ENCODE peak calls at places on chromosomes 1 and 21, in ten cellular contexts. N is SK-N-SH, X is A549, D is cardiac muscle cell, M is IMR-90, P is BE2C, J is GM23248, H is colonic mucosa, I is Panc1, C is psoas muscle. Z is an unnamed sample. For H3K4me1, the result is how much of the 10 kb centered on the place peaks cover.

GRCh38 chr1:44417351-44418021 is 12.4 kb downstream of the RNF220 start:
- DNase-seq in N (peak), I (no peak), C (no peak), P (peak), J (peak), D (peak), H (no peak), X (no peak), M (no peak), Z (no peak)

GRCh38 chr1:3545363-3546047 is 65.8 kb downstream of the MEGF6 start:
- DNase-seq in M (peak), H (no peak), N (peak), I (no peak), P (no peak), J (no peak), D (peak), C (no peak), X (no peak), Z (no peak)

GRCh38 chr1:185156321-185156853 is 366 bp downstream of the TRMT1L start:
- DNase-seq in N (no peak), C (no peak), H (no peak), J (peak), I (no peak), P (no peak), D (no peak), X (no peak), M (no peak), Z (no peak)

GRCh38 chr1:8739377-8739776 is 78.1 kb downstream of the RERE start:
- DNase-seq in M (no peak), P (no peak), N (no peak), D (no peak), J (no peak), H (no peak), C (no peak), X (peak), I (no peak), Z (no peak)

GRCh38 chr1:218347316-218347712 is 2.2 kb downstream of the TGFB2 start:
- DNase-seq in M (peak), N (no peak), D (peak), C (no peak), J (peak), I (no peak), X (peak), P (no peak), H (no peak), Z (peak)

GRCh38 chr1:39332291-39332690 is 127.8 kb downstream of the MACF1 start:
- DNase-seq in P (peak), D (no peak), I (no peak), H (no peak), C (no peak), M (peak), N (no peak), X (no peak), J (peak), Z (no peak)

GRCh38 chr21:33871171-33871570 is 44.4 kb downstream of the ATP5PO start:
- DNase-seq in C (no peak), N (no peak), P (no peak), J (no peak), M (peak), D (peak), H (no peak), I (no peak), X (no peak), Z (no peak)

GRCh38 chr1:235127774-235128452 is 724 bp downstream of the TOMM20 start:
- DNase-seq in J (peak), I (no peak), C (no peak), X (no peak), H (no peak), N (no peak), D (peak), M (no peak), P (no peak), Z (no peak)

GRCh38 chr1:99277066-99277465 is 12.8 kb downstream of the PLPPR4 start:
- DNase-seq in X (no peak), N (no peak), M (no peak), P (no peak), C (no peak), I (no peak), H (no peak), D (no peak), J (no peak), Z (no peak)

GRCh38 chr1:163076446-163076845 is 7.3 kb downstream of the RGS4 start:
- DNase-seq in X (no peak), I (no peak), M (peak), J (no peak), P (no peak), N (no peak), D (no peak), C (no peak), H (no peak), Z (no peak)

GRCh38 chr1:200302192-200302892 is 107.5 kb downstream of the ZNF281 start:
- DNase-seq in M (peak), P (no peak), X (peak), N (peak), H (peak), J (peak), C (no peak), D (peak), I (no peak), Z (peak)

GRCh38 chr1:117321680-117322609 is 45.3 kb upstream of the MAN1A2 start:
- DNase-seq in D (peak), M (no peak), N (no peak), I (no peak), X (no peak), H (no peak), J (no peak), C (no peak), P (no peak), Z (no peak)

GRCh38 chr1:95257758-95258157 is 23.7 kb downstream of the RWDD3 start:
- DNase-seq in I (no peak), C (no peak), P (no peak), N (no peak), H (no peak), J (no peak), X (no peak), M (peak), D (peak), Z (peak)

GRCh38 chr1:228344631-228345072 is 62.0 kb downstream of the TRIM11 start:
- DNase-seq in N (no peak), D (no peak), I (no peak), J (no peak), M (no peak), X (peak), H (no peak), C (peak), P (no peak), Z (peak)

GRCh38 chr1:162631546-162632233 is 574 bp upstream of the DDR2 start:
- DNase-seq in D (peak), J (peak), N (peak), H (no peak), P (peak), C (peak), X (no peak), I (no peak), M (peak), Z (no peak)

GRCh38 chr1:23793018-23793781 is 2.3 kb downstream of the LYPLA2 start:
- DNase-seq in P (peak), H (peak), C (no peak), N (peak), J (peak), M (no peak), I (no peak), D (peak), X (peak), Z (no peak)

GRCh38 chr1:86394416-86394815 is 1.7 kb downstream of the ODF2L start:
- DNase-seq in D (peak), N (no peak), P (no peak), J (peak), M (peak), H (no peak), C (no peak), I (no peak), X (no peak), Z (no peak)

GRCh38 chr1:17301767-17302166 is 6.2 kb upstream of the PADI4 start:
- DNase-seq in X (no peak), D (no peak), C (no peak), M (no peak), H (no peak), I (no peak), J (no peak), P (no peak), N (no peak), Z (no peak)

GRCh38 chr1:62682531-62682930 is 5.7 kb downstream of the DOCK7 start:
- DNase-seq in M (peak), J (peak), I (no peak), H (no peak), P (no peak), X (no peak), D (peak), N (no peak), C (no peak), Z (no peak)

GRCh38 chr1:186409091-186409490 is 33.5 kb downstream of the ODR4 start:
- DNase-seq in C (no peak), X (no peak), M (no peak), J (no peak), P (no peak), H (no peak), I (no peak), D (no peak), N (no peak), Z (no peak)

GRCh38 chr1:184755226-184756065 is 788 bp upstream of the EDEM3 start:
- DNase-seq in X (peak), P (no peak), M (no peak), C (no peak), N (peak), I (peak), J (peak), H (peak), D (peak), Z (peak)

GRCh38 chr1:155004352-155005075 is 1.9 kb downstream of the ZBTB7B start:
- DNase-seq in P (no peak), M (no peak), N (no peak), I (no peak), X (no peak), J (peak), H (peak), D (no peak), C (no peak), Z (no peak)

GRCh38 chr1:155005076-155005971 is 2.7 kb downstream of the ZBTB7B start:
- DNase-seq in I (no peak), M (no peak), X (peak), J (peak), N (no peak), D (no peak), H (peak), C (peak), P (no peak), Z (no peak)

GRCh38 chr1:155002479-155003226 is at the start of gene ZBTB7B:
- DNase-seq in J (peak), I (no peak), P (no peak), X (peak), M (no peak), C (peak), N (no peak), D (peak), H (peak), Z (peak)

GRCh38 chr1:155003227-155003765 is 694 bp downstream of the ZBTB7B start:
- DNase-seq in P (peak), M (no peak), X (peak), I (no peak), J (peak), C (peak), D (peak), H (peak), N (peak), Z (peak)

DNA sequence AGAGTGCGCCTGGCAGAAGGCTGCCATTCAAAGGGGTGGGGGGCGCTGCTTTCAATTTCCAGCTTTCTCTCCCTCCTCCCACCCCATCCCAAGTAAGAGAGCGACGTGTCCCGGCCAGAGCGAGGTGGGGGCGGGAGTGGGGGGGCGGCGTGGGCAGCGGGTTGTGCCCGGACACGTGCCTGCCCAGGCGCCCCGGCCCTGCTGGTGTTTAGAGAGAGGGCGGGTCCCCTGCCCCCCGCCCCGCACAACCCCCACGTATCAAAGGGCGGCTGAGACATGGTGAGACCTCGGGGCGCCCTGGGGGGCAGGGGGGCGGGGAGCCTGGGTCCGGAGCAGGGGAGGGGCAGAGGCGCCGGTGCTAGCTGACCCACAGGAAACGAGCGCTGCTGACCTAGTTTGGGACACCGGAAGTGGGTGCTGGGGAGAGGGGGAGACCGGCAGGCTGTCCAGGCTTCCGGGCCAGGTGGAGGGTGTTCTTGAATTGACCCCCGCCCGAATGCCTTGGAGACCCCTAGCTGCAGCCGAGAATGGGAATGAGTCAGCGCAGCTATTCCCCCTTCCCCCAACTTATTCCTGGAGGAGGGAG is 1.3 kb downstream of the ZBTB7B start:
- DNase-seq in P (no peak), J (peak), X (peak), D (peak), I (no peak), H (peak), M (peak), C (peak), N (peak), Z (peak)
- H3K4me1 ChIP-seq in P (under half), J (under half), X (half or more), D (under half), I (under half), H (under half), M (under half), C (half or more), N (under half), Z (under half)

GRCh38 chr1:66311628-66312027 is 222.3 kb upstream of the SGIP1 start:
- DNase-seq in I (no peak), P (no peak), C (no peak), X (no peak), H (no peak), N (no peak), J (no peak), M (no peak), D (no peak), Z (no peak)
- H3K4me1 ChIP-seq in I (under half), P (under half), C (under half), X (under half), H (under half), N (under half), J (under half), M (under half), D (under half), Z (under half)

DNA sequence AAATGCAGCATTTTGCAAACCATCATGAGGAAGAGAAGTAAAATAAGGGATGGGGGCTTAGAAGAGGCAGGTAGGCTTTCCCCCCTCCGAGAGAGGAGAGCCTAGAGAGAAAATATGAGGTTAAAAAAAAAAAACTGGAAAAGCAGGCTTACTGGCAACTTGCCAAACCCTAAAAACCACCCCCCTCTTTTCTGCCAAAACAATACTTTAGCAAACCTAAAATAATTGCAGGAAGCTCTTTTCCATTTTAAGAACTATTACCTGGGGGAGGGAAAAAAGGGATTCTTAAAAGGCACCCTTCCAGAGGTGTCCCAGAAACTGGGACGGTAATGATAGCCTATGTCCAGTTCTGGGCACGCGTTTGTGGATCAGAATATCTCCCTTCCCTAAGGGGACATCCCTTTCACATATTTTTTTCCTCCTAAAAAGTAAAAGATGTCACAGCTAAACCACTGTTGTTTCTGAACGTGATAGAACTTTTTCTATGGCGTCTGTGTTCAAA is 1.2 kb upstream of the NFIA start:
- DNase-seq in D (no peak), H (no peak), P (no peak), C (no peak), N (no peak), J (no peak), X (no peak), I (no peak), M (no peak), Z (no peak)
- H3K4me1 ChIP-seq in D (under half), H (under half), P (under half), C (under half), N (under half), J (under half), X (under half), I (half or more), M (under half), Z (under half)

DNA sequence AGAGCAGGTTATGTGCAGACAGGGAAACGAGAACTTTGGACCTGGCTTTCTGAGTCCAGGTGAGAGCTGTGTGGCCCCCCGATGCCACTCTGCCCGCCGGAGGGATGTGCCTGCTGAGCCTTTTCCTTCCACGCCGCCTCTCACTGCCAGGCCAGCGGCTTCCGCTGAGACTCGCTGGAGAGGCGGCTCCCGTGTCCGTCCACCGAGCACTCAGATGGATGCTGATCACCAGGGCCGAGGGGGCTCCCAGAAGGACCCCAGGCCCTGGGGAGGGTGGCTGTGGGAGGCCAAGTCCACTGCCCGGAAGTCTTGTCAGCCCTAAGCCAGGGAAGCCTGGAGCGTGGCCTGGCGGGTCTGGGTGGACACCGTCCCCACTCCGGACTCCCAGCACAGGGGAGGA is 16.5 kb downstream of the CSTB start:
- DNase-seq in C (no peak), D (no peak), I (no peak), P (no peak), H (no peak), J (no peak), M (no peak), N (no peak), X (no peak), Z (no peak)
- H3K4me1 ChIP-seq in C (under half), D (under half), I (under half), P (under half), H (under half), J (under half), M (under half), N (under half), X (under half), Z (under half)

Z was measured in Caco-2.